ENCODE peak calls at places on chromosomes 5 and 9, in nine cellular contexts. One of them, this sample, is unnamed. For H3K4me1, the result is how much of the 10 kb centered on the place peaks cover.

GRCh38 chr9:106892632-106893031 is 29.7 kb downstream of the ZNF462 start:
- DNase-seq in cardiac muscle cell: peak
- DNase-seq in neural progenitor cell: peak
- DNase-seq in stomach: no peak
- DNase-seq in pancreas: no peak
- DNase-seq in mesendoderm: peak
- DNase-seq in mammary epithelial cell: peak
- DNase-seq in DND-41: no peak
- DNase-seq in small intestine: peak
- DNase-seq in this sample: no peak

GRCh38 chr9:35829084-35829763 is at the start of gene TMEM8B:
- DNase-seq in cardiac muscle cell: peak
- DNase-seq in mesendoderm: peak
- DNase-seq in small intestine: peak
- DNase-seq in mammary epithelial cell: peak
- DNase-seq in pancreas: peak
- DNase-seq in neural progenitor cell: peak
- DNase-seq in stomach: peak
- DNase-seq in DND-41: peak
- DNase-seq in this sample: peak

GRCh38 chr9:96241391-96241809 is 60.6 kb downstream of the HSD17B3 start:
- DNase-seq in neural progenitor cell: no peak
- DNase-seq in small intestine: peak
- DNase-seq in mammary epithelial cell: peak
- DNase-seq in cardiac muscle cell: peak
- DNase-seq in DND-41: peak
- DNase-seq in mesendoderm: no peak
- DNase-seq in stomach: no peak
- DNase-seq in pancreas: no peak
- DNase-seq in this sample: no peak

GRCh38 chr9:36609306-36609705 is 36.6 kb downstream of the MELK start:
- DNase-seq in neural progenitor cell: no peak
- DNase-seq in pancreas: no peak
- DNase-seq in mesendoderm: no peak
- DNase-seq in stomach: no peak
- DNase-seq in small intestine: no peak
- DNase-seq in mammary epithelial cell: no peak
- DNase-seq in DND-41: no peak
- DNase-seq in cardiac muscle cell: no peak
- DNase-seq in this sample: no peak

GRCh38 chr9:132671620-132672412 is 1.6 kb downstream of the GTF3C4 start:
- DNase-seq in pancreas: no peak
- DNase-seq in small intestine: no peak
- DNase-seq in stomach: no peak
- DNase-seq in neural progenitor cell: no peak
- DNase-seq in mammary epithelial cell: peak
- DNase-seq in DND-41: no peak
- DNase-seq in cardiac muscle cell: no peak
- DNase-seq in mesendoderm: no peak
- DNase-seq in this sample: no peak

GRCh38 chr5:52693279-52693678 is 94.4 kb upstream of the ITGA1 start:
- DNase-seq in neural progenitor cell: peak
- DNase-seq in pancreas: no peak
- DNase-seq in DND-41: peak
- DNase-seq in mesendoderm: peak
- DNase-seq in stomach: peak
- DNase-seq in small intestine: peak
- DNase-seq in cardiac muscle cell: peak
- DNase-seq in mammary epithelial cell: peak
- DNase-seq in this sample: peak

GRCh38 chr9:82101475-82101874 is 112.9 kb downstream of the SPATA31D1 start:
- DNase-seq in DND-41: no peak
- DNase-seq in pancreas: no peak
- DNase-seq in small intestine: no peak
- DNase-seq in mammary epithelial cell: no peak
- DNase-seq in stomach: no peak
- DNase-seq in neural progenitor cell: peak
- DNase-seq in cardiac muscle cell: no peak
- DNase-seq in mesendoderm: peak
- DNase-seq in this sample: no peak

GRCh38 chr9:125524522-125524921 is 182.5 kb downstream of the MAPKAP1 start:
- DNase-seq in pancreas: no peak
- DNase-seq in mammary epithelial cell: no peak
- DNase-seq in DND-41: no peak
- DNase-seq in neural progenitor cell: peak
- DNase-seq in stomach: no peak
- DNase-seq in mesendoderm: peak
- DNase-seq in cardiac muscle cell: peak
- DNase-seq in small intestine: no peak
- DNase-seq in this sample: no peak

GRCh38 chr9:137187386-137187785 is 974 bp downstream of the ANAPC2 start:
- DNase-seq in small intestine: no peak
- DNase-seq in cardiac muscle cell: no peak
- DNase-seq in neural progenitor cell: no peak
- DNase-seq in stomach: no peak
- DNase-seq in DND-41: no peak
- DNase-seq in mesendoderm: no peak
- DNase-seq in pancreas: no peak
- DNase-seq in mammary epithelial cell: no peak
- DNase-seq in this sample: no peak
- H3K27ac ChIP-seq in small intestine: no peak
- H3K27ac ChIP-seq in cardiac muscle cell: no peak
- H3K27ac ChIP-seq in neural progenitor cell: no peak
- H3K27ac ChIP-seq in stomach: no peak
- H3K27ac ChIP-seq in DND-41: peak
- H3K27ac ChIP-seq in mesendoderm: no peak
- H3K27ac ChIP-seq in pancreas: no peak
- H3K27ac ChIP-seq in mammary epithelial cell: no peak
- H3K27ac ChIP-seq in this sample: peak

GRCh38 chr5:34756781-34757624 is 82.0 kb upstream of the TTC23L start:
- DNase-seq in DND-41: no peak
- DNase-seq in stomach: no peak
- DNase-seq in mammary epithelial cell: no peak
- DNase-seq in small intestine: peak
- DNase-seq in mesendoderm: no peak
- DNase-seq in neural progenitor cell: no peak
- DNase-seq in pancreas: no peak
- DNase-seq in cardiac muscle cell: no peak
- DNase-seq in this sample: no peak
- H3K4me1 ChIP-seq in DND-41: under half
- H3K4me1 ChIP-seq in stomach: under half
- H3K4me1 ChIP-seq in mammary epithelial cell: under half
- H3K4me1 ChIP-seq in small intestine: under half
- H3K4me1 ChIP-seq in mesendoderm: under half
- H3K4me1 ChIP-seq in neural progenitor cell: under half
- H3K4me1 ChIP-seq in pancreas: under half
- H3K4me1 ChIP-seq in cardiac muscle cell: under half
- H3K4me1 ChIP-seq in this sample: under half

GRCh38 chr5:116502097-116502496 is 72.5 kb downstream of the SEMA6A start:
- DNase-seq in mammary epithelial cell: no peak
- DNase-seq in mesendoderm: no peak
- DNase-seq in DND-41: no peak
- DNase-seq in stomach: no peak
- DNase-seq in pancreas: no peak
- DNase-seq in neural progenitor cell: no peak
- DNase-seq in cardiac muscle cell: no peak
- DNase-seq in small intestine: no peak
- DNase-seq in this sample: no peak

GRCh38 chr5:116506448-116506847 is 68.2 kb downstream of the SEMA6A start:
- DNase-seq in mammary epithelial cell: no peak
- DNase-seq in DND-41: no peak
- DNase-seq in stomach: no peak
- DNase-seq in small intestine: no peak
- DNase-seq in mesendoderm: no peak
- DNase-seq in neural progenitor cell: no peak
- DNase-seq in pancreas: no peak
- DNase-seq in cardiac muscle cell: no peak
- DNase-seq in this sample: no peak

GRCh38 chr5:116498478-116498877 is 76.1 kb downstream of the SEMA6A start:
- DNase-seq in mesendoderm: no peak
- DNase-seq in pancreas: no peak
- DNase-seq in cardiac muscle cell: no peak
- DNase-seq in DND-41: no peak
- DNase-seq in stomach: no peak
- DNase-seq in mammary epithelial cell: no peak
- DNase-seq in neural progenitor cell: no peak
- DNase-seq in small intestine: peak
- DNase-seq in this sample: no peak

GRCh38 chr5:116504593-116504992 is 70.0 kb downstream of the SEMA6A start:
- DNase-seq in neural progenitor cell: no peak
- DNase-seq in cardiac muscle cell: no peak
- DNase-seq in mesendoderm: no peak
- DNase-seq in stomach: no peak
- DNase-seq in mammary epithelial cell: no peak
- DNase-seq in small intestine: no peak
- DNase-seq in DND-41: no peak
- DNase-seq in pancreas: no peak
- DNase-seq in this sample: no peak

DNA sequence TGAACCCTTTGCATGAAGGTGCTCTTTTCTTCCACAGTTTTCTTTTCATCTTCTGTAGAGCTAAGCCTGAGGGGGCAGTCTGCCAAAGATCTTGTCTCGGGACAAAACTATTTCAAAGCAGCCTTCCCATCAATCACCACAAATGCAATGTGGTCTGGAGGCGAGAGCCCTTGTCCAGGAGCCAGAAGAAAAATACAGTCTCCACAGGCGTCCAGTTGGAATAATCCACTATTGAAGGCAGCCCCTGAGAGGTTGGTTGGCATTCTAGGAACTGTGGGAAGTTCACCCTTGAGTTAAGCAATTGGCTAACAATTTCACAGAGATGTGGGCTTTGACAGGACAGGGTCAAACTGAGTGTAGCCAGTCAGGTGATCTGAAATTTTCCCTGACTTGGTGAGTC is 72.0 kb downstream of the SEMA6A start:
- DNase-seq in pancreas: no peak
- DNase-seq in cardiac muscle cell: peak
- DNase-seq in DND-41: no peak
- DNase-seq in neural progenitor cell: no peak
- DNase-seq in mesendoderm: no peak
- DNase-seq in small intestine: no peak
- DNase-seq in stomach: no peak
- DNase-seq in mammary epithelial cell: no peak
- DNase-seq in this sample: no peak
- H3K4me3 ChIP-seq in pancreas: no peak
- H3K4me3 ChIP-seq in cardiac muscle cell: no peak
- H3K4me3 ChIP-seq in DND-41: no peak
- H3K4me3 ChIP-seq in neural progenitor cell: no peak
- H3K4me3 ChIP-seq in mesendoderm: no peak
- H3K4me3 ChIP-seq in small intestine: no peak
- H3K4me3 ChIP-seq in stomach: no peak
- H3K4me3 ChIP-seq in mammary epithelial cell: no peak
- H3K4me3 ChIP-seq in this sample: no peak

GRCh38 chr5:151825445-151825844 is 53.7 kb downstream of the G3BP1 start:
- DNase-seq in small intestine: peak
- DNase-seq in stomach: peak
- DNase-seq in pancreas: no peak
- DNase-seq in neural progenitor cell: peak
- DNase-seq in mammary epithelial cell: peak
- DNase-seq in cardiac muscle cell: peak
- DNase-seq in DND-41: peak
- DNase-seq in mesendoderm: peak
- DNase-seq in this sample: peak

DNA sequence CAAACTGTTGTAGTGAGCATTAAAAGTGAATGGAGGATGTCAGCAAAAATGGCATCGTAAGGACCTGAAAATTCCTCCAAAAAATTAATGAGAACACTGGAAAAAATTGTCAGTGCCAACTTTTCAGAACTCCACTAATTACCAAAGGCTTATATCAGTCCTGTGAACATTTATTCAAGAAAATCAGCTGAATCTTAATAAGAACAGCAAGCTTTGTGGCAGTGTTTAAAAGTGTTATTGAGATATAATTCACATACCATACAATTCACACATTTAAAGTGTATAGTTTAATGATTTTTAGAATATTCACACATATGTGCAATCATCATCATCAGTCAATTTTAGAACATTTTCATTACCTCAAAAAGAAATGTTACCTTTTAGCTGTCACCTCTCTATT is 57.6 kb downstream of the G3BP1 start:
- DNase-seq in pancreas: no peak
- DNase-seq in cardiac muscle cell: no peak
- DNase-seq in neural progenitor cell: no peak
- DNase-seq in mammary epithelial cell: no peak
- DNase-seq in stomach: no peak
- DNase-seq in DND-41: no peak
- DNase-seq in mesendoderm: no peak
- DNase-seq in small intestine: no peak
- DNase-seq in this sample: no peak
- H3K27ac ChIP-seq in pancreas: no peak
- H3K27ac ChIP-seq in cardiac muscle cell: no peak
- H3K27ac ChIP-seq in neural progenitor cell: no peak
- H3K27ac ChIP-seq in mammary epithelial cell: no peak
- H3K27ac ChIP-seq in stomach: no peak
- H3K27ac ChIP-seq in DND-41: no peak
- H3K27ac ChIP-seq in mesendoderm: no peak
- H3K27ac ChIP-seq in small intestine: no peak
- H3K27ac ChIP-seq in this sample: no peak

GRCh38 chr5:151675225-151675955 is 11.3 kb downstream of the SPARC start:
- DNase-seq in small intestine: no peak
- DNase-seq in mammary epithelial cell: no peak
- DNase-seq in cardiac muscle cell: peak
- DNase-seq in DND-41: no peak
- DNase-seq in stomach: no peak
- DNase-seq in neural progenitor cell: no peak
- DNase-seq in mesendoderm: peak
- DNase-seq in pancreas: no peak
- DNase-seq in this sample: no peak

GRCh38 chr5:151670953-151671636 is 15.6 kb downstream of the SPARC start:
- DNase-seq in DND-41: no peak
- DNase-seq in small intestine: no peak
- DNase-seq in mesendoderm: no peak
- DNase-seq in cardiac muscle cell: no peak
- DNase-seq in pancreas: no peak
- DNase-seq in neural progenitor cell: no peak
- DNase-seq in stomach: no peak
- DNase-seq in mammary epithelial cell: peak
- DNase-seq in this sample: no peak

GRCh38 chr5:151671979-151672378 is 14.7 kb downstream of the SPARC start:
- DNase-seq in DND-41: no peak
- DNase-seq in neural progenitor cell: no peak
- DNase-seq in pancreas: no peak
- DNase-seq in stomach: no peak
- DNase-seq in cardiac muscle cell: peak
- DNase-seq in small intestine: no peak
- DNase-seq in mesendoderm: no peak
- DNase-seq in mammary epithelial cell: peak
- DNase-seq in this sample: no peak

GRCh38 chr5:151675956-151676712 is 10.6 kb downstream of the SPARC start:
- DNase-seq in stomach: no peak
- DNase-seq in pancreas: no peak
- DNase-seq in cardiac muscle cell: no peak
- DNase-seq in small intestine: no peak
- DNase-seq in mammary epithelial cell: no peak
- DNase-seq in mesendoderm: peak
- DNase-seq in neural progenitor cell: no peak
- DNase-seq in DND-41: no peak
- DNase-seq in this sample: no peak

DNA sequence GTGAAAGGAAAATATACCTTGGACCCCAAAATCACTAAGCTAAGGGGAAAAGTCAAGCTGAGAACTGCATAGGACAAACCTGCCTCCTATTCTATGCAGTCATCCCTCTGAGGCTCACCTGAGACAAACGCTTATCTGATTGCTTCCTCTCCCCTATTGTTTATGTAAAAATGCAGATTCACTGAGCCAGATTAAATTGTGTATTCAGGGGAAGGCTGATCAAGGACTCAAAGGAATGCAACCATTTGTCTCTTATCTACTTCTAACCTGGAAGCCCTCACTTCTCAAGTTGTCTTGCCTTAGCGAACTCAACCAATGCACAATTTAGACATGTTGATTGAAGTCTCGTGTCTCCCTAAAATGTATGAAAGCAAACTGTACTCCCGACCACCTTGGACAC is 13.3 kb downstream of the SPARC start:
- DNase-seq in pancreas: no peak
- DNase-seq in stomach: no peak
- DNase-seq in mesendoderm: peak
- DNase-seq in neural progenitor cell: no peak
- DNase-seq in cardiac muscle cell: no peak
- DNase-seq in mammary epithelial cell: no peak
- DNase-seq in small intestine: no peak
- DNase-seq in DND-41: no peak
- DNase-seq in this sample: no peak
- H3K4me1 ChIP-seq in pancreas: under half
- H3K4me1 ChIP-seq in stomach: under half
- H3K4me1 ChIP-seq in mesendoderm: under half
- H3K4me1 ChIP-seq in neural progenitor cell: under half
- H3K4me1 ChIP-seq in cardiac muscle cell: under half
- H3K4me1 ChIP-seq in mammary epithelial cell: half or more
- H3K4me1 ChIP-seq in small intestine: under half
- H3K4me1 ChIP-seq in DND-41: under half
- H3K4me1 ChIP-seq in this sample: under half